ENCODE peak calls at places on chromosomes 4 and X, in seven cellular contexts. N, Z, J, R, D, B and H are unnamed samples.

GRCh38 chrX:48781705-48782104 is 4.7 kb upstream of the GATA1 start:
- DNase-seq in N (no peak), Z (no peak), J (no peak), R (no peak), D (no peak), B (no peak), H (no peak)

GRCh38 chrX:12814434-12814833 is 23.2 kb downstream of the PRPS2 start:
- DNase-seq in N (peak), Z (peak), J (peak), R (peak), D (peak), B (no peak), H (peak)

GRCh38 chrX:13377537-13377936 is 57.7 kb upstream of the ATXN3L start:
- DNase-seq in N (no peak), Z (peak), J (peak), R (peak), D (no peak), B (no peak), H (no peak)

GRCh38 chrX:103779156-103779555 is 2.5 kb downstream of the PLP1 start:
- DNase-seq in N (no peak), Z (no peak), J (no peak), R (peak), D (no peak), B (no peak), H (no peak)

GRCh38 chr4:16110906-16111305 is 27.1 kb upstream of the PROM1 start:
- DNase-seq in N (no peak), Z (no peak), J (no peak), R (no peak), D (no peak), B (no peak), H (no peak)

GRCh38 chrX:12770440-12770839 is 20.8 kb upstream of the PRPS2 start:
- DNase-seq in N (no peak), Z (no peak), J (peak), R (peak), D (peak), B (no peak), H (peak)

GRCh38 chr4:189874591-189874990 is 66.1 kb upstream of the FRG1 start:
- DNase-seq in N (no peak), Z (no peak), J (no peak), R (no peak), D (no peak), B (no peak), H (no peak)

GRCh38 chr4:185911556-185912064 is 99.6 kb upstream of the SORBS2 start:
- DNase-seq in N (no peak), Z (peak), J (peak), R (no peak), D (no peak), B (no peak), H (no peak)

GRCh38 chr4:157072002-157072401 is 3.9 kb upstream of the GLRB start:
- DNase-seq in N (no peak), Z (peak), J (peak), R (peak), D (no peak), B (no peak), H (no peak)

GRCh38 chr4:86565641-86566040 is 28.5 kb upstream of the PTPN13 start:
- DNase-seq in N (no peak), Z (no peak), J (no peak), R (no peak), D (no peak), B (no peak), H (no peak)

GRCh38 chr4:128854433-128854832 is 44.9 kb downstream of the JADE1 start:
- DNase-seq in N (no peak), Z (no peak), J (no peak), R (peak), D (peak), B (no peak), H (peak)

GRCh38 chr4:186201535-186202230 is 10.3 kb downstream of the CYP4V2 start:
- DNase-seq in N (peak), Z (peak), J (peak), R (peak), D (peak), B (peak), H (peak)

GRCh38 chr4:40316333-40316781 is 18.8 kb upstream of the CHRNA9 start:
- DNase-seq in N (no peak), Z (peak), J (peak), R (peak), D (peak), B (no peak), H (no peak)

GRCh38 chr4:75126058-75126457 is 193.1 kb downstream of the PARM1 start:
- DNase-seq in N (no peak), Z (no peak), J (no peak), R (no peak), D (no peak), B (no peak), H (no peak)

GRCh38 chrX:109656774-109657173 is 31.8 kb upstream of the KCNE5 start:
- DNase-seq in N (no peak), Z (no peak), J (no peak), R (peak), D (no peak), B (no peak), H (no peak)

GRCh38 chr4:36255575-36255974 is 11.3 kb upstream of the ARAP2 start:
- DNase-seq in N (peak), Z (no peak), J (no peak), R (no peak), D (peak), B (no peak), H (peak)

GRCh38 chr4:143667461-143667860 is 33.0 kb downstream of the FREM3 start:
- DNase-seq in N (no peak), Z (no peak), J (no peak), R (peak), D (no peak), B (no peak), H (no peak)

GRCh38 chr4:98993419-98994071 is 2.0 kb upstream of the METAP1 start:
- DNase-seq in N (no peak), Z (no peak), J (no peak), R (no peak), D (no peak), B (peak), H (no peak)

GRCh38 chr4:153222790-153223417 is 18.7 kb downstream of the TRIM2 start:
- DNase-seq in N (peak), Z (peak), J (peak), R (peak), D (peak), B (peak), H (no peak)

GRCh38 chrX:55778322-55778721 is 60.8 kb downstream of the RRAGB start:
- DNase-seq in N (no peak), Z (no peak), J (peak), R (no peak), D (no peak), B (no peak), H (no peak)

GRCh38 chr4:56657128-56657527 is 24.0 kb downstream of the HOPX start:
- DNase-seq in N (no peak), Z (peak), J (peak), R (no peak), D (no peak), B (no peak), H (no peak)

GRCh38 chr4:56655209-56655626 is 25.9 kb downstream of the HOPX start:
- DNase-seq in N (no peak), Z (no peak), J (peak), R (peak), D (no peak), B (peak), H (no peak)

GRCh38 chr4:56655627-56656345 is 25.3 kb downstream of the HOPX start:
- DNase-seq in N (no peak), Z (no peak), J (peak), R (no peak), D (no peak), B (peak), H (no peak)

GRCh38 chr4:56657818-56658217 is 23.3 kb downstream of the HOPX start:
- DNase-seq in N (no peak), Z (no peak), J (no peak), R (no peak), D (no peak), B (no peak), H (no peak)

GRCh38 chr4:56656346-56656643 is 24.8 kb downstream of the HOPX start:
- DNase-seq in N (peak), Z (no peak), J (peak), R (no peak), D (peak), B (peak), H (no peak)
- H3K4me3 ChIP-seq in N (peak), Z (no peak), J (peak), R (peak), D (no peak), B (peak), H (no peak)

GRCh38 chr4:187999406-187999932 is 3.9 kb downstream of the ZFP42 start:
- DNase-seq in N (no peak), Z (peak), J (peak), R (no peak), D (no peak), B (no peak), H (no peak)
- H3K4me3 ChIP-seq in N (no peak), Z (no peak), J (no peak), R (no peak), D (no peak), B (no peak), H (no peak)

DNA sequence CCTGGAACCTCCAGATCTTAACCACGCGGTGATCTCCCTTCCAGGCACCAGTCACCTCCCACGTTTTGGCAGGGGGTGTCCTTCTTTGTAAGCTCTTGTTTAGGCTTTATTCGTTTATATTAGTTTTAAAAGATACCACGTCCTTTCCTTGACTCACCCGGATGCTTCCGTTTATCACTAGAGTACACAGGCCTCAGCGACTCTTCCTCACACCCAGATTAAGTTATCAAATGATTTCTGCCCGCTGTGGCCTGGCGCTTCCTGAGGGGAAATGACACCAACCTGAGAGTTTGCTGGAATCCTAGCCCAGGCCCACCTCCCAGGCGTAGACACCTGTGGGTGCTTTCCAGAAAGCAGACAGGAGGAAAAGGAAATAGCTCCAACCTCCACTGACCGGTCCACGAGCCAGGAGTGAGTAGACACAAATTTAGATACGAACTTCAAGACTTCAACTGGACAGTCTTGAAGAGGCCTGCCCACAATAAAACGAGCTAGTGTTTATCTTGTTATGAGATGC is 756 bp upstream of the ADAMTS3 start:
- DNase-seq in N (no peak), Z (no peak), J (no peak), R (no peak), D (no peak), B (no peak), H (no peak)
- H3K4me3 ChIP-seq in N (no peak), Z (no peak), J (no peak), R (peak), D (no peak), B (peak), H (no peak)

GRCh38 chr4:26344901-26345300 is 24.1 kb downstream of the RBPJ start:
- DNase-seq in N (no peak), Z (no peak), J (no peak), R (no peak), D (no peak), B (no peak), H (no peak)

GRCh38 chr4:26343041-26343403 is 22.2 kb downstream of the RBPJ start:
- DNase-seq in N (no peak), Z (peak), J (peak), R (peak), D (no peak), B (no peak), H (no peak)

GRCh38 chr4:26345541-26345940 is 24.7 kb downstream of the RBPJ start:
- DNase-seq in N (no peak), Z (no peak), J (no peak), R (no peak), D (no peak), B (no peak), H (no peak)

GRCh38 chr4:26349496-26349895 is 28.7 kb downstream of the RBPJ start:
- DNase-seq in N (no peak), Z (no peak), J (no peak), R (no peak), D (no peak), B (no peak), H (no peak)

GRCh38 chr4:26346203-26346620 is 25.4 kb downstream of the RBPJ start:
- DNase-seq in N (no peak), Z (no peak), J (no peak), R (peak), D (peak), B (no peak), H (no peak)
- H3K4me3 ChIP-seq in N (no peak), Z (no peak), J (no peak), R (no peak), D (no peak), B (peak), H (no peak)

GRCh38 chr4:108301583-108302256 is 133.0 kb upstream of the LEF1 start:
- DNase-seq in N (no peak), Z (no peak), J (peak), R (no peak), D (no peak), B (no peak), H (peak)
- H3K4me3 ChIP-seq in N (no peak), Z (no peak), J (no peak), R (no peak), D (no peak), B (no peak), H (no peak)

GRCh38 chr4:173521474-173522159 is 8.4 kb downstream of the HAND2 start:
- DNase-seq in N (no peak), Z (no peak), J (no peak), R (no peak), D (no peak), B (peak), H (no peak)
- H3K4me3 ChIP-seq in N (no peak), Z (no peak), J (no peak), R (peak), D (no peak), B (peak), H (no peak)

GRCh38 chr4:182922551-182923284 is 5.5 kb upstream of the DCTD start:
- DNase-seq in N (no peak), Z (no peak), J (peak), R (peak), D (no peak), B (no peak), H (no peak)
- H3K4me3 ChIP-seq in N (no peak), Z (no peak), J (no peak), R (no peak), D (no peak), B (no peak), H (no peak)

DNA sequence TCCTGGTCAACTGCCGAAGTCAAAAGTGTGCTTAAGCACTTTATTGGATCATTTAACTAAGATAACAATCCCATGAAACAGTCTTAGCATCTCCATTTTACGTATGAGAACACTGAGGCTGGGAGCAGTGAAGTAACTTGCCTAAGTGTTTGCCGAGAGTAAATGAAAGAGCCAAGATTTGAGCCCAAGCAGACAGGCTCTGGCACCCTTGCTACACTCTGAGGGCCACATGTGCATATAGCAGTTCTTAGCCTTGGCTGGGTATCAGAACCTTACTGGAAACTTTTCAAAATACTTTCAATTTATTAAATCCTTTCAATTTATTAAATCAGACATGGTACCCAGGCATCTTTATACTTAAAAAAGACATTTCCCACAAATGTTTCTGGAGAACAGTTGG is 225.9 kb downstream of the NR3C2 start:
- DNase-seq in N (no peak), Z (no peak), J (no peak), R (no peak), D (no peak), B (no peak), H (no peak)
- H3K4me3 ChIP-seq in N (no peak), Z (no peak), J (no peak), R (no peak), D (no peak), B (peak), H (no peak)

DNA sequence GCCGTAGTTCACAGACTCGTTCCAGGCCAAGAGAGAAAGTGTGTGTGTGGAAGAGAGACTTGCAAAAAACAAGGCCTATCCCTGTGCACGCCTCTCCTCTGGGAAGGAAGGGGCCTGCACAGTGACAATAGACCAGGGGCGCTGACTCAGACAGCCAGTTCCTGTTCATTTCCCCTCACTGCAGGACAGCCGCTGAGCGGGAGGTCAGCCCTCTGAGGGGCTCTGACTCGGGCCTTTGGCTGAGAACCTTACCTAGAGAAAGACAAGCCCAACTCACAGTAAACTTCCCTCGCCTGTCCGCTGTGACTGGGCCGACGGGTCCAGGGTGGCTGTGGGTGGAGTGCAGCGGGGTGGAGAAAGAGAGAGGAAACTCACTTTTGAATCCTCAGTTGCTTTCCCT is 52.1 kb downstream of the RTL5 start:
- DNase-seq in N (no peak), Z (no peak), J (no peak), R (peak), D (no peak), B (peak), H (no peak)
- H3K4me3 ChIP-seq in N (no peak), Z (no peak), J (no peak), R (no peak), D (no peak), B (peak), H (no peak)